ENCODE peak calls at places on chromosome 13, in six cellular contexts. K is fibroblast of pulmonary artery; T is activated B cell treated with CpG ODN at 0.5 μM for 24 hours; M is adipocyte; I is activated CD4-positive, alpha-beta T cell treated with anti-CD3 and anti-CD28 coated beads for 48 hours; U is H9. L is an unnamed sample.

GRCh38 chr13:51978836-51979556 is 32.3 kb downstream of the ATP7B start:
- DNase-seq in K (no peak), T (no peak), M (no peak), I (no peak), U (no peak), L (no peak)

GRCh38 chr13:37495046-37495445 is 103.5 kb downstream of the POSTN start:
- DNase-seq in K (peak), T (no peak), M (peak), I (no peak), U (no peak), L (no peak)

GRCh38 chr13:39108746-39109145 is 70.5 kb downstream of the NHLRC3 start:
- DNase-seq in K (no peak), T (no peak), M (no peak), I (no peak), U (no peak), L (no peak)

GRCh38 chr13:37207646-37208045 is 102.2 kb upstream of the CSNK1A1L start:
- DNase-seq in K (peak), T (no peak), M (no peak), I (no peak), U (no peak), L (no peak)

GRCh38 chr13:76723551-76724232 is 162.5 kb downstream of the KCTD12 start:
- DNase-seq in K (peak), T (no peak), M (peak), I (no peak), U (peak), L (peak)

GRCh38 chr13:77067519-77067918 is 40.6 kb upstream of the FBXL3 start:
- DNase-seq in K (no peak), T (no peak), M (no peak), I (no peak), U (no peak), L (no peak)

GRCh38 chr13:42745655-42746054 is 35.7 kb upstream of the FAM216B start:
- DNase-seq in K (no peak), T (no peak), M (peak), I (no peak), U (no peak), L (no peak)

GRCh38 chr13:35716186-35716585 is 239.7 kb upstream of the MAB21L1 start:
- DNase-seq in K (peak), T (no peak), M (peak), I (no peak), U (no peak), L (no peak)

GRCh38 chr13:110410906-110411305 is 103.8 kb downstream of the COL4A2 start:
- DNase-seq in K (no peak), T (no peak), M (no peak), I (no peak), U (no peak), L (no peak)

GRCh38 chr13:102141625-102142472 is 260.0 kb downstream of the FGF14 start:
- DNase-seq in K (peak), T (no peak), M (peak), I (no peak), U (no peak), L (no peak)

GRCh38 chr13:43469791-43470190 is 317.0 kb downstream of the ENOX1 start:
- DNase-seq in K (no peak), T (no peak), M (peak), I (no peak), U (no peak), L (no peak)